ENCODE peak calls at places on chromosomes 3 and 15, in six cellular contexts. G is Peyer's patch, D is GM23338, X is spleen, Y is tibial artery, B is HFFc6. L is an unnamed sample.

GRCh38 chr3:178703268-178703975 is 167.2 kb downstream of the KCNMB2 start:
- DNase-seq in G (no peak), D (no peak), X (no peak), Y (no peak), B (no peak), L (no peak)

GRCh38 chr3:15820911-15821310 is 23.1 kb upstream of the ANKRD28 start:
- DNase-seq in B (no peak), Y (no peak), X (no peak), D (no peak), G (no peak), L (no peak)

GRCh38 chr15:67105991-67106763 is 40.8 kb downstream of the SMAD3 start:
- DNase-seq in G (no peak), D (no peak), Y (no peak), X (peak), B (no peak), L (no peak)

GRCh38 chr3:107651782-107652181 is 129.0 kb downstream of the BBX start:
- DNase-seq in D (no peak), Y (no peak), G (no peak), X (no peak), B (no peak), L (no peak)

GRCh38 chr15:55056500-55056899 is 140.2 kb downstream of the RSL24D1 start:
- DNase-seq in X (no peak), B (no peak), D (no peak), G (no peak), Y (no peak), L (no peak)

GRCh38 chr15:55823699-55824098 is 80.7 kb upstream of the PRTG start:
- DNase-seq in B (no peak), X (no peak), Y (no peak), D (no peak), G (no peak), L (no peak)

GRCh38 chr15:66291816-66292215 is 1.6 kb upstream of the DIS3L start:
- DNase-seq in Y (no peak), B (no peak), X (no peak), G (no peak), D (no peak), L (no peak)

GRCh38 chr15:25345943-25346342 is 92.9 kb downstream of the UBE3A start:
- DNase-seq in B (no peak), G (no peak), D (peak), Y (peak), X (no peak), L (no peak)

GRCh38 chr3:110650752-110651151 is 420.9 kb upstream of the NECTIN3 start:
- DNase-seq in G (no peak), B (no peak), Y (no peak), X (no peak), D (no peak), L (no peak)

GRCh38 chr3:110654820-110655522 is 416.6 kb upstream of the NECTIN3 start:
- DNase-seq in B (no peak), G (no peak), X (no peak), Y (no peak), D (no peak), L (no peak)

GRCh38 chr3:110656394-110656793 is 415.2 kb upstream of the NECTIN3 start:
- DNase-seq in G (no peak), B (no peak), X (no peak), D (no peak), Y (no peak), L (no peak)
- TF ChIP-seq CTCF in G (no peak), B (no peak), X (no peak), D (no peak), Y (no peak), L (no peak)

DNA sequence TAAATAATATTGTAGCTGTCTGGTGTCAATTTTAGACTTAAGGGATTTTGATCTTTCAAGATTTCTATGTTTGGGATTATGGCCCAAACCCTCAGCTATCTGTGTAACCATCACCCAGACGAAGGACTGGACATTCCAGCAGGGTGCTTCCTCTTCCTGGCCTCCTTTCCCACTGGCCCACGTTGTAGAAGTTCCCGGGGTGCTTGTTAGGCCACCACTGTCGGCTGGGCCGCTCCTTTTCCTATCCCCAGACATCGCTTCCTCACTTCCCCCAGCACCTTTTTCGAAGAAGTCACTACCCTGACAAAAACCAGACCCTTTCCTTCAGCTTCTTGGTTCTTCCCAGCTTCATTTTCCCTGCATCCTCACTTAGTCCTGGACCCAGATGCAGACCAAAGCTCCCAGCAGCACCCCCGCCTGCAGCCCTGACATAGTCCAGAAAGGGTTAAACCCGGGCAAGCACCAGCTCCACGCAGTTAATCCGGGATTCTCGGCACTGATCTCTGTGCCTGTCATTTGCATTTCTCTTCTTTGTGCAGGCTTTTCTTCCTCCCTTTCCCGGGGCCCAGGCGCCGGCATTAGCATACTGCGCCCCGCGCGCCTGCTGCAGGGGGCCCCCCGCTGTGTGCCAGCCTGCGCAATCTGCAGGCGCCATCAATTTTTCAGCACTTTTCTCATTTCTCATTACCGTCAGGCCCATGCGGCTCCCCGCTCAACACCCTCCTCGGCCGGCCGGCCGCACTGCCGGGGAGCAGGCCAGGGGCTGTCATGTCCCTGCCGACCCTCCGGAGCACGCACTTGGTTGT is 90.6 kb downstream of the ZNF621 start:
- DNase-seq in X (no peak), B (no peak), D (peak), Y (no peak), G (no peak), L (no peak)
- TF ChIP-seq CTCF in X (no peak), B (no peak), D (no peak), Y (no peak), G (no peak), L (no peak)

GRCh38 chr15:83973816-83974215 is 261.8 kb upstream of the GOLGA6L4 start:
- DNase-seq in X (no peak), D (peak), Y (no peak), B (no peak), G (no peak), L (no peak)
- TF ChIP-seq CTCF in X (peak), D (peak), Y (no peak), B (no peak), G (no peak), L (no peak)

DNA sequence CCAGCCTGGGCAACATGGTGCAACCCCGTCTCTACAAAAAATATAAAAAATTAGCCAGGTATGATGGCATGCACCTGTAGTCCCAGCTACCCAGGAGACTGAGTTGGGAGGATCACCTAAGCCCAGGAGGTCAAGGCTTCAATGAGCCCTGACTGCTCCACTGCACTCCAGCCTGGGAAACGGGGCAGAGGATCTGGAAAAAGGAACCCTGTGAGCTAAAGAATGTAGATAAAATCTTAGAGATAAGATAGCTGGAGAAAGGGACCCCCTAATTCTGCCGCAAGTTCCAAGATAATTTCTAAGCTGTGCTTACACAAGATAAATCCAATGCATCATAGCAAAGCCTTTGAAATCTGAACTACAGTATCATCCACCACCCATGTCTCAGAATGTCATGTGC is 99.8 kb downstream of the TRIM42 start:
- DNase-seq in D (no peak), X (no peak), Y (no peak), B (no peak), G (no peak), L (no peak)
- TF ChIP-seq CTCF in D (no peak), X (no peak), Y (no peak), B (no peak), G (no peak), L (no peak)

GRCh38 chr3:50885491-50885890 is 210.8 kb downstream of the DOCK3 start:
- DNase-seq in Y (no peak), G (no peak), X (no peak), D (peak), B (no peak), L (no peak)
- TF ChIP-seq CTCF in Y (peak), G (no peak), X (no peak), D (peak), B (no peak), L (no peak)

DNA sequence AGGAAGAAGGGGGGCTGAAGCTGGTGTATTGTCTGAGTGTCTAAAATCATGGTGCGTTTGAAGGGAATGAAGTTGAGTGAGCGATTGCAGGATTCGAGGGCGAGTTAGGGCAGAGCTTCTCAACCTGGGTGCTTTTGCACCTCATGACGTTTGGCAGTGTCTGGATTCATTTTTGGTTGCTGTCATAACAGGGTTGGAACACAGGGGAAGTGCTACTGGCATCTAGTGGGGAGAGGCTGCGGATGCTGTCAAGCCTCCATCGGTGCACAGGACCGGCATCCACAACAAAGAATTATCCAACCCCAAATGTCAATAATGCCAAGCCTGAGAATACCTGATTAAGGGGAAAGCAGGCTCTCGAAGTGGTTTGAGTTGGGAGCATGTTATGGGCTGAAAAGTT is 120.0 kb downstream of the SLCO3A1 start:
- DNase-seq in D (no peak), X (no peak), Y (no peak), B (no peak), G (no peak), L (no peak)
- TF ChIP-seq CTCF in D (no peak), X (no peak), Y (no peak), B (no peak), G (no peak), L (peak)

GRCh38 chr3:154156529-154156928 is 35.3 kb downstream of the ARHGEF26 start:
- DNase-seq in X (no peak), D (no peak), G (no peak), Y (no peak), B (no peak), L (no peak)
- TF ChIP-seq CTCF in X (no peak), D (no peak), G (no peak), Y (no peak), B (no peak), L (no peak)

DNA sequence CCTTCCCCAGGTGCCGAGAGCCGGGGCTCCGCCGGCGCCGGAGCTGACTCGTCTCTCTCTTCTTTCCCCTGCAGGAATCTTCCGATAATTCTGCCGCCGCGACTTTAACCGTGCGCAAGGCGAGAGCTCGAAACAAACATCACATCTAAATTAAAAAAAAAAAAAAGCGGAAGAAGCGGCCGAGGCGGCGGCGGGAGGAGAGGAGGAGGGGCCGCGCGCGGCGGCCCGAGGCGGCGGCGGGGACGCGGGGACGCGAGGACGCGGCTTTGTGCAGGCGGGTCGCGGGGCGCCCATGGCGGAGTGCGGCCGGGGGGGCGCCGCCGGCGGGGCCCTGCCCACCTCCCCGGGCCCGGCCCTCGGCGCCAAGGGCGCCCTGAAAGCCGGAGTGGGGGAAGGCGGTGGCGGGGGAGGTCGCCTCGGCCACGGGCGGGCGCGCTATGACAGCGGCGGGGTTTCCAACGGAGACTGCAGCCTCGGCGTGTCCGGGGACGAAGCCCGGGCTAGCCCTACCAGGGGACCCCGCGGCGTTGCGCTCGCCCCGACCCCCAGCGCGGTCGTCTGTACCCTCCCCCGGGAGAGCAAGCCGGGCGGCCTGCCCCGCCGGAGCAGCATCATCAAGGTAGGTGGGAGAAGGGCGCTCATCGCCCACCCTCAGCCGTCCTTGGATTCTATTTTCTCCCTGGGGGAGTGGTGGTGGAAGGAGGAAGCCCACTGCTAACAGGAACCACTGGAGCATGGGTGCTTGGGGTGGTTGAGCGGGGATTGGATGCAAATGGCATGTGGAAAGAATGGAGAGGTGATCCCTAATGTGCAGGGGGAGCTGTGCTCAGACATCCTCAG is at the start of gene PLCL2:
- DNase-seq in Y (peak), X (peak), D (peak), G (peak), B (peak), L (peak)
- TF ChIP-seq CTCF in Y (no peak), X (no peak), D (no peak), G (no peak), B (no peak), L (no peak)

DNA sequence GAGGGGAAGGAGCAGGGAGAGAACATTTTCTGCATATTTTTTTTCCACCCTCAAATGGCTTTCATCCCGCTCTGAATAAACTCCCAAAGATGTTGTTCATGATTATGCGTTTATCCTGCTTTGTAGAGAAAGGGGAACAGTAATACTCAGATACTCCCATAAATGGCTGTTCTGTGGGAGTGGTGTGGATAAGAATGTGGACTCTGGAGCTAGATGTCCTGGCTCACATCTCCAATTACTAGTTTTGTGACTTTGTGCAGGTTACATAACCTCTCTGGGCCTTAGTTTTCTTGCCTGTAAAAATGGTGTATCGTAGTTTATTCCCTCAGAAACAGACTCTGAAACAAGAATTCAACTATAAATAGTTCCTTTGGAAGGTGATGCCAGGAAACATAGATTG is 395.4 kb upstream of the SUCLG2 start:
- DNase-seq in G (no peak), D (no peak), B (no peak), Y (no peak), X (no peak), L (no peak)
- TF ChIP-seq CTCF in G (no peak), D (no peak), B (no peak), Y (no peak), X (no peak), L (no peak)

DNA sequence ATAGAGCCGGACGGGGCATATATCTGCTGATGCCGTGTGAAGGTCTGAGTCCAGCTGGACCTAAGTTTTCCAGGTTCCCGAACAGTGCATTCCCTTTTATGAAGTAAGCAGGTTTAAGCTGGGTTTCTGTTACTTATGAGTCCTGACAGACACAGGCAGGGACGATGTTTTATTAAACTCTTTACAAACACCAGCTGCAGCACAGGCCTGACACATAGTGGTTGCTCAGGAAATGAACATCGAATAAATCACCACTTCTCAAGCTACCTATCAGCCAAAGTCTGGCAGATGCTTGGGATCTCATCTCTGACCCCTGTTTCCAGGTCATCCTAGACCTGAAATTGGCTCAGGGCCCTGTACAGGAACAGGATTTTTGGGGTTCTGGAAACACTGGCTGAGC is 50.9 kb upstream of the RAD18 start:
- DNase-seq in B (peak), X (no peak), G (no peak), D (no peak), Y (no peak), L (no peak)
- TF ChIP-seq CTCF in B (no peak), X (no peak), G (no peak), D (no peak), Y (no peak), L (no peak)